ENCODE peak calls at places on chromosome 10, in four cellular contexts. One of them, this sample, is unnamed.

GRCh38 chr10:118960166-118961090 is 69.1 kb upstream of the NANOS1 start:
- DNase-seq in K562: no peak
- DNase-seq in HepG2: no peak
- DNase-seq in H1: no peak
- DNase-seq in this sample: no peak

GRCh38 chr10:35453855-35454532 is 117.7 kb downstream of the CCNY start:
- DNase-seq in K562: no peak
- DNase-seq in HepG2: peak
- DNase-seq in H1: no peak
- DNase-seq in this sample: no peak

GRCh38 chr10:7819126-7819470 is 793 bp downstream of the TAF3 start:
- DNase-seq in HepG2: peak
- DNase-seq in K562: peak
- DNase-seq in H1: no peak
- DNase-seq in this sample: no peak

GRCh38 chr10:11424456-11425287 is 186.8 kb downstream of the USP6NL start:
- DNase-seq in HepG2: peak
- DNase-seq in K562: peak
- DNase-seq in H1: no peak
- DNase-seq in this sample: peak

GRCh38 chr10:21329995-21330627 is 195.4 kb downstream of the SKIDA1 start:
- DNase-seq in H1: no peak
- DNase-seq in HepG2: peak
- DNase-seq in K562: no peak
- DNase-seq in this sample: peak

GRCh38 chr10:50579491-50580259 is 44.1 kb downstream of the SGMS1 start:
- DNase-seq in HepG2: no peak
- DNase-seq in H1: no peak
- DNase-seq in K562: no peak
- DNase-seq in this sample: no peak

GRCh38 chr10:43849551-43849950 is 200.9 kb upstream of the ZNF32 start:
- DNase-seq in HepG2: no peak
- DNase-seq in H1: no peak
- DNase-seq in K562: no peak
- DNase-seq in this sample: no peak

GRCh38 chr10:64617071-64617470 is 1095.9 kb downstream of the REEP3 start:
- DNase-seq in H1: no peak
- DNase-seq in K562: no peak
- DNase-seq in HepG2: no peak
- DNase-seq in this sample: no peak

GRCh38 chr10:99845837-99846382 is 63.5 kb downstream of the ABCC2 start:
- DNase-seq in HepG2: peak
- DNase-seq in K562: peak
- DNase-seq in H1: no peak
- DNase-seq in this sample: peak

GRCh38 chr10:7559447-7559846 is 107.3 kb downstream of the ITIH5 start:
- DNase-seq in HepG2: no peak
- DNase-seq in K562: no peak
- DNase-seq in H1: no peak
- DNase-seq in this sample: no peak

GRCh38 chr10:17248964-17249363 is 20.9 kb downstream of the VIM start:
- DNase-seq in HepG2: no peak
- DNase-seq in H1: no peak
- DNase-seq in K562: no peak
- DNase-seq in this sample: no peak

GRCh38 chr10:84201682-84202081 is 7.3 kb downstream of the CDHR1 start:
- DNase-seq in K562: no peak
- DNase-seq in HepG2: no peak
- DNase-seq in H1: no peak
- DNase-seq in this sample: no peak

GRCh38 chr10:114719311-114719710 is 61.2 kb upstream of the ABLIM1 start:
- DNase-seq in HepG2: peak
- DNase-seq in K562: no peak
- DNase-seq in H1: no peak
- DNase-seq in this sample: no peak

GRCh38 chr10:98029149-98030092 is 1.0 kb downstream of the CRTAC1 start:
- DNase-seq in HepG2: no peak
- DNase-seq in K562: no peak
- DNase-seq in H1: no peak
- DNase-seq in this sample: no peak

GRCh38 chr10:50409965-50410811 is 158.9 kb upstream of the ASAH2 start:
- DNase-seq in H1: no peak
- DNase-seq in HepG2: no peak
- DNase-seq in K562: no peak
- DNase-seq in this sample: no peak

GRCh38 chr10:15579605-15580004 is 140.1 kb downstream of the ITGA8 start:
- DNase-seq in H1: no peak
- DNase-seq in HepG2: no peak
- DNase-seq in K562: no peak
- DNase-seq in this sample: no peak

GRCh38 chr10:3068968-3069737 is 1.8 kb downstream of the PFKP start:
- DNase-seq in HepG2: no peak
- DNase-seq in H1: no peak
- DNase-seq in K562: peak
- DNase-seq in this sample: no peak

GRCh38 chr10:6473901-6474370 is 106.1 kb downstream of the PRKCQ start:
- DNase-seq in H1: no peak
- DNase-seq in HepG2: no peak
- DNase-seq in K562: no peak
- DNase-seq in this sample: no peak

DNA sequence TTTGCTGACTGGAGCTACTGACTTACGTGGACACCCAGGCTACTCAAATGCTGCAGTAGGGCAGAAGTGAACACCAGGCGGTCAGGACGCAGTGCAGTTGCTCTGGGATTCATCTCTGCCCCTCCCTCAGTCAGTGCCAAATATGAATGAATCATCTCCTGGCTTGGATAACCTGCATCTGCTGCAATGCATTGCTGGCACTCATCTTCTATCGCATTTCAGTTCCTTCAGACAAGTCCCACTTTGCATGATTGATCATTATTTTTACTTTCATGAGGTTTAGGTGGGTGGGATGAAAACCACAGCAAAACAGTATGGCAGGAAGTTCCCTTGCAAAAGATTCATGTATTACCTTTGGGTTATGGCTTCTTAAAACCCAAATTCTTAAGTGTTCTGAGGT is 224.6 kb upstream of the NRP1 start:
- DNase-seq in K562: no peak
- DNase-seq in HepG2: no peak
- DNase-seq in H1: no peak
- DNase-seq in this sample: no peak
- TF ChIP-seq SP1 in K562: no peak
- TF ChIP-seq SP1 in HepG2: no peak
- TF ChIP-seq SP1 in H1: no peak
- TF ChIP-seq SP1 in this sample: no peak

GRCh38 chr10:30432631-30433285 is 1.2 kb upstream of the MAP3K8 start:
- DNase-seq in H1: no peak
- DNase-seq in HepG2: no peak
- DNase-seq in K562: peak
- DNase-seq in this sample: peak

GRCh38 chr10:30433286-30433778 is 652 bp upstream of the MAP3K8 start:
- DNase-seq in HepG2: peak
- DNase-seq in H1: no peak
- DNase-seq in K562: no peak
- DNase-seq in this sample: peak

GRCh38 chr10:30435068-30435422 is 1.1 kb downstream of the MAP3K8 start:
- DNase-seq in HepG2: no peak
- DNase-seq in K562: no peak
- DNase-seq in H1: no peak
- DNase-seq in this sample: no peak

GRCh38 chr10:30434273-30435067 is 486 bp downstream of the MAP3K8 start:
- DNase-seq in HepG2: peak
- DNase-seq in K562: peak
- DNase-seq in H1: no peak
- DNase-seq in this sample: peak

GRCh38 chr10:30433779-30434272 is at the start of gene MAP3K8:
- DNase-seq in HepG2: peak
- DNase-seq in H1: peak
- DNase-seq in K562: peak
- DNase-seq in this sample: peak
- TF ChIP-seq POLR2A in HepG2: peak
- TF ChIP-seq POLR2A in H1: no peak
- TF ChIP-seq POLR2A in K562: no peak
- TF ChIP-seq POLR2A in this sample: no peak

GRCh38 chr10:5447611-5448071 is 35.3 kb downstream of the NET1 start:
- DNase-seq in K562: no peak
- DNase-seq in H1: no peak
- DNase-seq in HepG2: no peak
- DNase-seq in this sample: no peak
- TF ChIP-seq FOSL1 in K562: peak
- TF ChIP-seq FOSL1 in H1: no peak
- TF ChIP-seq FOSL1 in HepG2: no peak
- TF ChIP-seq FOSL1 in this sample: no peak

GRCh38 chr10:62352356-62352963 is 21.7 kb upstream of the ZNF365 start:
- DNase-seq in HepG2: no peak
- DNase-seq in H1: no peak
- DNase-seq in K562: no peak
- DNase-seq in this sample: no peak
- TF ChIP-seq SP1 in HepG2: no peak
- TF ChIP-seq SP1 in H1: no peak
- TF ChIP-seq SP1 in K562: no peak
- TF ChIP-seq SP1 in this sample: no peak

GRCh38 chr10:71319042-71319799 is at the start of gene SLC29A3:
- DNase-seq in H1: peak
- DNase-seq in K562: peak
- DNase-seq in HepG2: peak
- DNase-seq in this sample: peak
- TF ChIP-seq POLR2A in H1: peak
- TF ChIP-seq POLR2A in K562: peak
- TF ChIP-seq POLR2A in HepG2: no peak
- TF ChIP-seq POLR2A in this sample: peak

GRCh38 chr10:127398140-127398966 is 150.8 kb upstream of the NPS start:
- DNase-seq in K562: no peak
- DNase-seq in HepG2: no peak
- DNase-seq in H1: no peak
- DNase-seq in this sample: no peak
- TF ChIP-seq FOSL1 in K562: no peak
- TF ChIP-seq FOSL1 in HepG2: no peak
- TF ChIP-seq FOSL1 in H1: no peak
- TF ChIP-seq FOSL1 in this sample: no peak